ENCODE peak calls at places on chromosomes 1 and 21, in five cellular contexts. Y is hypothalamus; U is foreskin melanocyte; B is CD8-positive, alpha-beta T cell; G is islet precursor cell. I is an unnamed sample.

GRCh38 chr1:208682664-208683013 is 438.5 kb upstream of the PLXNA2 start:
- DNase-seq in Y (no peak), U (no peak), B (no peak), G (no peak), I (no peak)

GRCh38 chr1:211829343-211830054 is 1.1 kb downstream of the LPGAT1 start:
- DNase-seq in Y (peak), U (no peak), B (no peak), G (peak), I (no peak)

GRCh38 chr1:230102046-230102445 is 35.0 kb downstream of the GALNT2 start:
- DNase-seq in Y (no peak), U (no peak), B (no peak), G (no peak), I (no peak)

GRCh38 chr21:31493350-31493880 is 149.4 kb upstream of the TIAM1 start:
- DNase-seq in Y (no peak), U (no peak), B (no peak), G (no peak), I (no peak)

GRCh38 chr1:110083453-110084225 is 13.2 kb upstream of the ALX3 start:
- DNase-seq in Y (no peak), U (no peak), B (no peak), G (no peak), I (no peak)

GRCh38 chr1:220680085-220680687 is 10.0 kb upstream of the C1orf115 start:
- DNase-seq in Y (no peak), U (peak), B (no peak), G (no peak), I (no peak)

GRCh38 chr1:83583351-83584014 is 415.4 kb downstream of the TTLL7 start:
- DNase-seq in Y (no peak), U (no peak), B (no peak), G (no peak), I (no peak)

GRCh38 chr1:55694297-55694696 is 479.1 kb upstream of the USP24 start:
- DNase-seq in Y (no peak), U (no peak), B (no peak), G (peak), I (no peak)

GRCh38 chr1:229147086-229147485 is 123.8 kb upstream of the RAB4A start:
- DNase-seq in Y (no peak), U (no peak), B (no peak), G (no peak), I (no peak)

GRCh38 chr1:27655151-27655929 is 16.7 kb downstream of the IFI6 start:
- DNase-seq in Y (no peak), U (no peak), B (no peak), G (no peak), I (no peak)

GRCh38 chr1:23720256-23720995 is 22.8 kb upstream of the ELOA start:
- DNase-seq in Y (no peak), U (no peak), B (no peak), G (no peak), I (peak)

GRCh38 chr1:226763741-226764264 is 24.7 kb upstream of the ITPKB start:
- DNase-seq in Y (no peak), U (peak), B (no peak), G (peak), I (no peak)

GRCh38 chr1:31614538-31615005 is 2.9 kb upstream of the HCRTR1 start:
- DNase-seq in Y (no peak), U (no peak), B (no peak), G (peak), I (no peak)

GRCh38 chr1:44318097-44319088 is 36.7 kb downstream of the ERI3 start:
- DNase-seq in Y (no peak), U (peak), B (peak), G (no peak), I (peak)

GRCh38 chr1:3695326-3696217 is 43.3 kb downstream of the TP73 start:
- DNase-seq in Y (no peak), U (no peak), B (peak), G (peak), I (no peak)

GRCh38 chr1:45499415-45499769 is 481 bp downstream of the CCDC163 start:
- DNase-seq in Y (no peak), U (no peak), B (no peak), G (peak), I (no peak)

GRCh38 chr1:151368000-151368744 is 4.3 kb downstream of the SELENBP1 start:
- DNase-seq in Y (no peak), U (no peak), B (no peak), G (no peak), I (no peak)

GRCh38 chr21:37803076-37803475 is 113.2 kb downstream of the KCNJ6 start:
- DNase-seq in Y (no peak), U (no peak), B (no peak), G (no peak), I (no peak)

GRCh38 chr1:244757091-244757939 is 78.1 kb upstream of the COX20 start:
- DNase-seq in Y (no peak), U (no peak), B (no peak), G (no peak), I (no peak)

GRCh38 chr1:241927321-241927720 is 30.2 kb upstream of the BECN2 start:
- DNase-seq in Y (no peak), U (no peak), B (no peak), G (no peak), I (no peak)

GRCh38 chr1:236913371-236914037 is 90.7 kb downstream of the MT1HL1 start:
- DNase-seq in Y (no peak), U (no peak), B (no peak), G (no peak), I (no peak)

GRCh38 chr1:47677241-47677940 is 239.5 kb downstream of the FOXD2 start:
- DNase-seq in Y (no peak), U (no peak), B (peak), G (peak), I (no peak)

GRCh38 chr1:93694039-93694438 is 12.4 kb upstream of the BCAR3 start:
- DNase-seq in Y (no peak), U (no peak), B (no peak), G (no peak), I (no peak)

GRCh38 chr1:66298427-66298826 is 235.5 kb upstream of the SGIP1 start:
- DNase-seq in Y (no peak), U (no peak), B (no peak), G (no peak), I (no peak)

GRCh38 chr1:11862890-11863289 is 4.1 kb upstream of the NPPB start:
- DNase-seq in Y (no peak), U (no peak), B (no peak), G (no peak), I (no peak)

GRCh38 chr1:154474802-154475201 is 27.2 kb upstream of the TDRD10 start:
- DNase-seq in Y (peak), U (peak), B (no peak), G (no peak), I (no peak)

GRCh38 chr1:205301220-205301821 is 20.2 kb downstream of the NUAK2 start:
- DNase-seq in Y (no peak), U (no peak), B (no peak), G (peak), I (no peak)

GRCh38 chr1:226640288-226640687 is 91.7 kb downstream of the STUM start:
- DNase-seq in Y (no peak), U (no peak), B (no peak), G (peak), I (no peak)

GRCh38 chr1:152654110-152654509 is 9.1 kb upstream of the LCE2D start:
- DNase-seq in Y (peak), U (peak), B (peak), G (no peak), I (no peak)

GRCh38 chr1:32431736-32432400 is 33.0 kb upstream of the ZBTB8B start:
- DNase-seq in Y (no peak), U (no peak), B (no peak), G (no peak), I (no peak)

GRCh38 chr1:45306905-45307304 is 19.8 kb upstream of the HPDL start:
- DNase-seq in Y (no peak), U (no peak), B (no peak), G (no peak), I (no peak)

GRCh38 chr21:46320331-46320801 is 3.3 kb downstream of the C21orf58 start:
- DNase-seq in Y (no peak), U (no peak), B (no peak), G (no peak), I (no peak)

GRCh38 chr1:36885537-36886441 is 148.5 kb downstream of the GRIK3 start:
- DNase-seq in Y (no peak), U (no peak), B (no peak), G (peak), I (no peak)

GRCh38 chr1:235513495-235514366 is 9.5 kb upstream of the B3GALNT2 start:
- DNase-seq in Y (peak), U (peak), B (peak), G (no peak), I (peak)

GRCh38 chr1:229607370-229607769 is 18.6 kb downstream of the TAF5L start:
- DNase-seq in Y (no peak), U (no peak), B (no peak), G (no peak), I (no peak)

GRCh38 chr1:159780583-159781582 is at the start of gene DUSP23:
- DNase-seq in Y (peak), U (peak), B (peak), G (peak), I (peak)

GRCh38 chr1:10646347-10646861 is 150.0 kb downstream of the CASZ1 start:
- DNase-seq in Y (no peak), U (peak), B (no peak), G (peak), I (no peak)

GRCh38 chr21:31042080-31042464 is 3.8 kb upstream of the KRTAP19-8 start:
- DNase-seq in Y (no peak), U (no peak), B (no peak), G (no peak), I (no peak)

GRCh38 chr1:204746838-204747442 is 61.4 kb upstream of the LRRN2 start:
- DNase-seq in Y (no peak), U (peak), B (peak), G (peak), I (peak)

I was measured in T-helper 1 cell.